ENCODE peak calls at places on chromosomes 2 and 18, in nine cellular contexts. One of them, this sample, is unnamed.

GRCh38 chr2:11128258-11128951 is 26.9 kb upstream of the SLC66A3 start:
- DNase-seq in CD8-positive, alpha-beta T cell: no peak
- DNase-seq in heart right ventricle: no peak
- DNase-seq in neural progenitor cell: no peak
- DNase-seq in PC-3: peak; percentile 81
- DNase-seq in stomach: no peak
- DNase-seq in thyroid gland: no peak
- DNase-seq in heart left ventricle: no peak
- DNase-seq in mammary epithelial cell: peak; percentile 45
- DNase-seq in this sample: peak; percentile 29

GRCh38 chr2:42138163-42139016 is 30.8 kb upstream of the EML4 start:
- DNase-seq in thyroid gland: peak; percentile 78
- DNase-seq in mammary epithelial cell: peak; percentile 81
- DNase-seq in CD8-positive, alpha-beta T cell: no peak
- DNase-seq in neural progenitor cell: no peak
- DNase-seq in stomach: peak; percentile 57
- DNase-seq in heart left ventricle: peak; percentile 36
- DNase-seq in heart right ventricle: no peak
- DNase-seq in PC-3: peak; percentile 95
- DNase-seq in this sample: peak; percentile 98

GRCh38 chr2:213105212-213105611 is 46.2 kb downstream of the IKZF2 start:
- DNase-seq in PC-3: no peak
- DNase-seq in stomach: no peak
- DNase-seq in thyroid gland: no peak
- DNase-seq in CD8-positive, alpha-beta T cell: no peak
- DNase-seq in heart left ventricle: no peak
- DNase-seq in mammary epithelial cell: no peak
- DNase-seq in heart right ventricle: no peak
- DNase-seq in neural progenitor cell: no peak
- DNase-seq in this sample: no peak

GRCh38 chr2:109454304-109454703 is 159.5 kb downstream of the SEPTIN10 start:
- DNase-seq in PC-3: no peak
- DNase-seq in stomach: no peak
- DNase-seq in CD8-positive, alpha-beta T cell: no peak
- DNase-seq in heart left ventricle: no peak
- DNase-seq in heart right ventricle: no peak
- DNase-seq in neural progenitor cell: no peak
- DNase-seq in thyroid gland: no peak
- DNase-seq in mammary epithelial cell: no peak
- DNase-seq in this sample: no peak

GRCh38 chr2:109663721-109664120 is 49.6 kb downstream of the SOWAHC start:
- DNase-seq in heart left ventricle: peak; percentile 74
- DNase-seq in thyroid gland: peak; percentile 46
- DNase-seq in CD8-positive, alpha-beta T cell: no peak
- DNase-seq in heart right ventricle: peak; percentile 31
- DNase-seq in neural progenitor cell: no peak
- DNase-seq in mammary epithelial cell: peak; percentile 90
- DNase-seq in PC-3: peak; percentile 46
- DNase-seq in stomach: no peak
- DNase-seq in this sample: peak; percentile 32

GRCh38 chr2:142130111-142131015 is 453 bp downstream of the LRP1B start:
- DNase-seq in heart left ventricle: peak; percentile 36
- DNase-seq in mammary epithelial cell: peak; percentile 69
- DNase-seq in CD8-positive, alpha-beta T cell: peak; percentile 10
- DNase-seq in heart right ventricle: peak; percentile 21
- DNase-seq in thyroid gland: peak; percentile 85
- DNase-seq in PC-3: peak; percentile 30
- DNase-seq in neural progenitor cell: peak; percentile 76
- DNase-seq in stomach: peak; percentile 74
- DNase-seq in this sample: peak; percentile 78

GRCh38 chr2:122072666-122073065 is 317.2 kb downstream of the TSN start:
- DNase-seq in neural progenitor cell: no peak
- DNase-seq in mammary epithelial cell: no peak
- DNase-seq in stomach: no peak
- DNase-seq in CD8-positive, alpha-beta T cell: no peak
- DNase-seq in heart right ventricle: no peak
- DNase-seq in PC-3: no peak
- DNase-seq in heart left ventricle: no peak
- DNase-seq in thyroid gland: no peak
- DNase-seq in this sample: no peak

GRCh38 chr2:238151205-238151604 is 7.6 kb upstream of the ERFE start:
- DNase-seq in thyroid gland: no peak
- DNase-seq in CD8-positive, alpha-beta T cell: no peak
- DNase-seq in mammary epithelial cell: no peak
- DNase-seq in heart right ventricle: no peak
- DNase-seq in PC-3: no peak
- DNase-seq in neural progenitor cell: no peak
- DNase-seq in heart left ventricle: no peak
- DNase-seq in stomach: no peak
- DNase-seq in this sample: no peak

GRCh38 chr2:47344890-47345583 is 57.9 kb upstream of the MSH2 start:
- DNase-seq in heart left ventricle: peak; percentile 80
- DNase-seq in stomach: peak; percentile 88
- DNase-seq in heart right ventricle: peak; percentile 63
- DNase-seq in PC-3: peak; percentile 90
- DNase-seq in neural progenitor cell: peak; percentile 97
- DNase-seq in CD8-positive, alpha-beta T cell: no peak
- DNase-seq in thyroid gland: peak; percentile 86
- DNase-seq in mammary epithelial cell: no peak
- DNase-seq in this sample: peak; percentile 98

GRCh38 chr2:188776634-188777033 is 197.5 kb upstream of the COL3A1 start:
- DNase-seq in mammary epithelial cell: peak; percentile 40
- DNase-seq in heart left ventricle: no peak
- DNase-seq in CD8-positive, alpha-beta T cell: no peak
- DNase-seq in thyroid gland: no peak
- DNase-seq in neural progenitor cell: no peak
- DNase-seq in PC-3: peak; percentile 85
- DNase-seq in stomach: no peak
- DNase-seq in heart right ventricle: no peak
- DNase-seq in this sample: peak; percentile 55

GRCh38 chr18:74219056-74219455 is 70.7 kb downstream of the TIMM21 start:
- DNase-seq in CD8-positive, alpha-beta T cell: no peak
- DNase-seq in heart left ventricle: no peak
- DNase-seq in neural progenitor cell: no peak
- DNase-seq in heart right ventricle: no peak
- DNase-seq in stomach: no peak
- DNase-seq in mammary epithelial cell: no peak
- DNase-seq in thyroid gland: no peak
- DNase-seq in PC-3: peak; percentile 64
- DNase-seq in this sample: no peak

GRCh38 chr18:49177812-49178211 is 227.0 kb upstream of the SMAD7 start:
- DNase-seq in neural progenitor cell: no peak
- DNase-seq in CD8-positive, alpha-beta T cell: no peak
- DNase-seq in stomach: no peak
- DNase-seq in PC-3: peak; percentile 48
- DNase-seq in heart right ventricle: no peak
- DNase-seq in heart left ventricle: no peak
- DNase-seq in mammary epithelial cell: peak; percentile 63
- DNase-seq in thyroid gland: no peak
- DNase-seq in this sample: no peak

GRCh38 chr18:21853020-21853419 is 112.4 kb downstream of the MIB1 start:
- DNase-seq in heart right ventricle: no peak
- DNase-seq in heart left ventricle: no peak
- DNase-seq in CD8-positive, alpha-beta T cell: no peak
- DNase-seq in neural progenitor cell: peak; percentile 4
- DNase-seq in mammary epithelial cell: no peak
- DNase-seq in thyroid gland: no peak
- DNase-seq in stomach: no peak
- DNase-seq in PC-3: no peak
- DNase-seq in this sample: no peak

DNA sequence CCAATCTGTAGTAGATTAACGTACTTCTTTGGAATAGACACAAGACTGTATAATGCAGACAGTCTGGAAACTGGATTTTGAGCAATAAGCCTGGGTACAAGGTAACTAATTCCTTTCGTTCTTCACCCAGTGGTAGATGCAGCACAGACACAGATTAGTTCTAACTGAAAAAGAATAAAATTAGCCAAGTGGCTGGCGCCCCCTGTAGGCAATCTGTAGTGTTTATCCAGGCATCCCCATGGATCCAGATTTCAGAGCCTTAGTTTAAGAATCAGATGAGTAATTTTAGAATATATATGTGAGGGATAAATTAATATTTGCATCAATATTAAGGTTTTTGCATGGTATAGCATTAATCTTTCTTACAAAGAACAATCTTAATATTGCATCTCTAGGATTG is 563.9 kb downstream of the DCC start:
- DNase-seq in stomach: peak; percentile 45
- DNase-seq in PC-3: peak; percentile 25
- DNase-seq in thyroid gland: peak; percentile 35
- DNase-seq in neural progenitor cell: peak; percentile 73
- DNase-seq in heart right ventricle: peak; percentile 9
- DNase-seq in heart left ventricle: no peak
- DNase-seq in mammary epithelial cell: peak; percentile 2
- DNase-seq in CD8-positive, alpha-beta T cell: no peak
- DNase-seq in this sample: peak; percentile 85
- TF ChIP-seq CTCF in stomach: peak; percentile 46
- TF ChIP-seq CTCF in PC-3: peak; percentile 57
- TF ChIP-seq CTCF in thyroid gland: peak; percentile 22
- TF ChIP-seq CTCF in neural progenitor cell: peak; percentile 91
- TF ChIP-seq CTCF in heart right ventricle: peak; percentile 56
- TF ChIP-seq CTCF in heart left ventricle: peak; percentile 45
- TF ChIP-seq CTCF in mammary epithelial cell: peak; percentile 53
- TF ChIP-seq CTCF in CD8-positive, alpha-beta T cell: no peak
- TF ChIP-seq CTCF in this sample: peak; percentile 93

GRCh38 chr2:54632733-54633692 is 90.4 kb upstream of the EML6 start:
- DNase-seq in heart left ventricle: no peak
- DNase-seq in mammary epithelial cell: peak; percentile 71
- DNase-seq in thyroid gland: no peak
- DNase-seq in stomach: no peak
- DNase-seq in PC-3: no peak
- DNase-seq in heart right ventricle: no peak
- DNase-seq in CD8-positive, alpha-beta T cell: no peak
- DNase-seq in neural progenitor cell: no peak
- DNase-seq in this sample: no peak
- H3K36me3 ChIP-seq in heart left ventricle: peaks cover 91% of the 10 kb centered on the region
- H3K36me3 ChIP-seq in mammary epithelial cell: peaks cover 43% of the 10 kb centered on the region
- H3K36me3 ChIP-seq in thyroid gland: peaks cover 52% of the 10 kb centered on the region
- H3K36me3 ChIP-seq in stomach: peaks cover 51% of the 10 kb centered on the region
- H3K36me3 ChIP-seq in PC-3: peaks cover 86% of the 10 kb centered on the region
- H3K36me3 ChIP-seq in heart right ventricle: peaks cover 67% of the 10 kb centered on the region
- H3K36me3 ChIP-seq in CD8-positive, alpha-beta T cell: peaks cover 60% of the 10 kb centered on the region
- H3K36me3 ChIP-seq in neural progenitor cell: peaks cover 6% of the 10 kb centered on the region
- H3K36me3 ChIP-seq in this sample: peaks cover 60% of the 10 kb centered on the region

GRCh38 chr18:78596794-78597193 is 382.8 kb upstream of the SALL3 start:
- DNase-seq in thyroid gland: no peak
- DNase-seq in stomach: no peak
- DNase-seq in neural progenitor cell: no peak
- DNase-seq in heart right ventricle: no peak
- DNase-seq in heart left ventricle: no peak
- DNase-seq in mammary epithelial cell: no peak
- DNase-seq in PC-3: no peak
- DNase-seq in CD8-positive, alpha-beta T cell: no peak
- DNase-seq in this sample: no peak
- TF ChIP-seq CTCF in thyroid gland: no peak
- TF ChIP-seq CTCF in stomach: no peak
- TF ChIP-seq CTCF in neural progenitor cell: no peak
- TF ChIP-seq CTCF in heart right ventricle: no peak
- TF ChIP-seq CTCF in heart left ventricle: no peak
- TF ChIP-seq CTCF in mammary epithelial cell: no peak
- TF ChIP-seq CTCF in PC-3: no peak
- TF ChIP-seq CTCF in CD8-positive, alpha-beta T cell: no peak
- TF ChIP-seq CTCF in this sample: no peak

DNA sequence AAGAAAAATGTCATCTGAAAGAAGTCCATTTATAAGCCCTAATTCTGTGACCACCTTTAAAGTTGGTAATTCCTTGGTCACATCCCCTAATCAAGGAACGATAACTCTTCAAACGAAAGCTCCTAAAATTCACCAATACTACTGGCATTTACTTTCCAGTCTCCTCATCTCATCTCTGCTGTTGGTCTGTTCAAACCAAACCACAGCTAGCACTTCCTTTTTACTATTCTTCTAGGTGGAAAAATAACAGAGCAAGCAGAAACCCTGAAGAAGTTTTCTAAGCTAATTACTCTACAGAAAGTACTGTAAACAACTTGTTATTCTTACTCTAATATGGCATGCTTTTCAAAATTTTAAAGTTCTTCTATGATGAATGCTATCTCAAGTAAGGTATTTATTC is 21.6 kb downstream of the TIA1 start:
- DNase-seq in heart right ventricle: no peak
- DNase-seq in thyroid gland: no peak
- DNase-seq in mammary epithelial cell: no peak
- DNase-seq in CD8-positive, alpha-beta T cell: no peak
- DNase-seq in stomach: no peak
- DNase-seq in neural progenitor cell: no peak
- DNase-seq in heart left ventricle: no peak
- DNase-seq in PC-3: no peak
- DNase-seq in this sample: no peak
- H3K36me3 ChIP-seq in heart right ventricle: peaks cover 100% of the 10 kb centered on the region
- H3K36me3 ChIP-seq in thyroid gland: peaks cover 70% of the 10 kb centered on the region
- H3K36me3 ChIP-seq in mammary epithelial cell: peaks cover 41% of the 10 kb centered on the region
- H3K36me3 ChIP-seq in CD8-positive, alpha-beta T cell: peaks cover 28% of the 10 kb centered on the region
- H3K36me3 ChIP-seq in stomach: peaks cover 65% of the 10 kb centered on the region
- H3K36me3 ChIP-seq in neural progenitor cell: peaks cover 80% of the 10 kb centered on the region
- H3K36me3 ChIP-seq in heart left ventricle: peaks cover 100% of the 10 kb centered on the region
- H3K36me3 ChIP-seq in PC-3: peaks cover 64% of the 10 kb centered on the region
- H3K36me3 ChIP-seq in this sample: peaks cover 97% of the 10 kb centered on the region

DNA sequence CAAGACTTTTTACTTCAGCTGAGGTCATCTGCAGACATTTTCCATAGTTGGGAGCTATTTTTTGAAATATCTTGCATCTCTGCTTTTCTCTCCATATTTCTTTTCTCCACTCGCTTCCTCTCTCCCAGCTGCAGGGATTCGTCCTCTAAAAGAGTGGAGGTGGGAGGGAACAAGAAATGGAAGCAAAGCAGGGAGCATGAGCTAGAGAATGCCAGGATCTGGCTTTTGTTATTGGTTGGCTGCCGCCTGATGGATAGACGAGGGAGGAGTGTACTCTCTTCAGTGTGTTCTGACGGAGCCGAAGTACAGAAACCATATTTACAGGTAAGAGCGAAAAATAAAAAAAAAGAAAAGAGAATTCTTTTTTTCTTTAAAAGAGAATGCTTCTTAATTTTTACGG is at the start of gene CSRNP3:
- DNase-seq in stomach: peak; percentile 65
- DNase-seq in heart left ventricle: peak; percentile 62
- DNase-seq in heart right ventricle: peak; percentile 17
- DNase-seq in neural progenitor cell: peak; percentile 89
- DNase-seq in CD8-positive, alpha-beta T cell: no peak
- DNase-seq in PC-3: peak; percentile 97
- DNase-seq in mammary epithelial cell: peak; percentile 86
- DNase-seq in thyroid gland: peak; percentile 70
- DNase-seq in this sample: peak; percentile 96
- TF ChIP-seq CTCF in stomach: no peak
- TF ChIP-seq CTCF in heart left ventricle: no peak
- TF ChIP-seq CTCF in heart right ventricle: peak; percentile 33
- TF ChIP-seq CTCF in neural progenitor cell: no peak
- TF ChIP-seq CTCF in CD8-positive, alpha-beta T cell: no peak
- TF ChIP-seq CTCF in PC-3: no peak
- TF ChIP-seq CTCF in mammary epithelial cell: peak; percentile 12
- TF ChIP-seq CTCF in thyroid gland: no peak
- TF ChIP-seq CTCF in this sample: no peak